ENCODE peak calls at places on chromosomes 12 and 14, in seven cellular contexts. D is stimulated activated CD8-positive, alpha-beta memory T cell treated with anti-CD3 and anti-CD28 coated beads, Interleukin-2, amount 100 ng/mL, for 1 hour; N is effector CD4-positive, alpha-beta T cell; L is type B pancreatic cell; M is foreskin fibroblast; H is uterus; A is fibroblast of lung. V is an unnamed sample.

GRCh38 chr14:70641548-70642312 is at the start of gene TTC9:
- DNase-seq in H (no peak), D (no peak), A (no peak), N (peak; percentile 39), M (no peak), L (no peak), V (peak; percentile 10)

GRCh38 chr12:104452046-104452445 is 4.7 kb upstream of the CHST11 start:
- DNase-seq in A (no peak), N (no peak), M (no peak), D (no peak), L (no peak), H (no peak), V (no peak)

GRCh38 chr12:109563291-109564284 is 9.7 kb downstream of the MMAB start:
- DNase-seq in L (no peak), N (no peak), D (no peak), H (no peak), M (no peak), A (no peak), V (no peak)

GRCh38 chr12:127179199-127179598 is 1087.8 kb upstream of the TMEM132C start:
- DNase-seq in D (no peak), L (no peak), N (no peak), A (no peak), H (no peak), M (peak; percentile 32), V (no peak)

GRCh38 chr14:21102472-21103164 is 1.8 kb downstream of the TMEM253 start:
- DNase-seq in H (no peak), M (no peak), L (no peak), N (no peak), A (no peak), D (no peak), V (no peak)

GRCh38 chr12:638948-639557 is 24.2 kb downstream of the NINJ2 start:
- DNase-seq in N (no peak), L (no peak), A (no peak), D (no peak), M (no peak), H (no peak), V (peak; percentile 46)

GRCh38 chr12:107131832-107132616 is 38.7 kb upstream of the CRY1 start:
- DNase-seq in N (no peak), M (peak; percentile 38), L (no peak), A (peak; percentile 70), H (no peak), D (no peak), V (peak; percentile 21)

GRCh38 chr12:20220339-20220738 is 148.0 kb upstream of the PDE3A start:
- DNase-seq in D (no peak), H (no peak), A (peak; percentile 64), M (peak; percentile 1), N (no peak), L (no peak), V (peak; percentile 73)

GRCh38 chr12:131250028-131250950 is 296.6 kb downstream of the ADGRD1 start:
- DNase-seq in A (no peak), N (no peak), M (no peak), D (no peak), L (no peak), H (peak; percentile 74), V (no peak)

GRCh38 chr14:95023886-95024285 is 133.4 kb downstream of the DICER1 start:
- DNase-seq in H (no peak), N (no peak), D (no peak), M (no peak), L (no peak), A (no peak), V (no peak)

GRCh38 chr14:44833376-44833775 is 128.4 kb downstream of the KLHL28 start:
- DNase-seq in M (no peak), N (no peak), A (no peak), L (no peak), H (no peak), D (no peak), V (no peak)

GRCh38 chr12:128474916-128475315 is 207.9 kb downstream of the TMEM132C start:
- DNase-seq in A (no peak), D (no peak), H (no peak), L (peak; percentile 15), N (no peak), M (no peak), V (no peak)

GRCh38 chr14:43161477-43161876 is 1345.6 kb downstream of the FSCB start:
- DNase-seq in L (no peak), H (no peak), N (no peak), D (no peak), M (no peak), A (no peak), V (no peak)

GRCh38 chr12:124512667-124513296 is 54.6 kb downstream of the NCOR2 start:
- DNase-seq in A (peak; percentile 93), M (peak; percentile 97), N (no peak), L (no peak), H (peak; percentile 91), D (no peak), V (peak; percentile 81)

GRCh38 chr12:92470608-92471021 is 232.2 kb upstream of the PLEKHG7 start:
- DNase-seq in D (no peak), L (no peak), M (no peak), A (no peak), H (no peak), N (no peak), V (no peak)

GRCh38 chr12:95548056-95548538 is 3.2 kb downstream of the USP44 start:
- DNase-seq in M (peak; percentile 17), L (peak; percentile 69), D (no peak), H (peak; percentile 19), A (no peak), N (peak; percentile 5), V (no peak)

GRCh38 chr14:55581011-55581806 is 1.2 kb downstream of the KTN1 start:
- DNase-seq in A (peak; percentile 37), N (peak; percentile 25), M (peak; percentile 29), H (peak; percentile 46), L (peak; percentile 73), D (no peak), V (peak; percentile 42)

GRCh38 chr14:77239412-77239811 is 31.6 kb downstream of the NGB start:
- DNase-seq in N (no peak), M (no peak), D (no peak), H (no peak), L (no peak), A (no peak), V (no peak)

GRCh38 chr12:15550778-15551177 is 228.5 kb downstream of the PTPRO start:
- DNase-seq in H (no peak), D (no peak), A (no peak), N (no peak), L (no peak), M (no peak), V (no peak)

GRCh38 chr14:85416771-85417170 is 113.2 kb upstream of the FLRT2 start:
- DNase-seq in M (peak; percentile 72), L (no peak), A (peak; percentile 59), N (no peak), D (no peak), H (no peak), V (peak; percentile 93)

GRCh38 chr12:1660304-1661187 is 30.3 kb upstream of the ADIPOR2 start:
- DNase-seq in L (no peak), A (peak; percentile 29), D (peak; percentile 14), N (peak; percentile 60), M (peak; percentile 24), H (peak; percentile 65), V (no peak)

GRCh38 chr12:95243497-95244183 is 26.0 kb downstream of the VEZT start:
- DNase-seq in L (no peak), M (no peak), H (no peak), N (no peak), D (no peak), A (no peak), V (no peak)

GRCh38 chr12:3668479-3669165 is 84.3 kb downstream of the CRACR2A start:
- DNase-seq in L (no peak), A (no peak), H (no peak), D (no peak), N (no peak), M (no peak), V (no peak)

V was measured in dermis microvascular lymphatic vessel endothelial cell.